ENCODE peak calls at places on chromosomes 13 and 19, in six cellular contexts. D, E, Z, G, B and A are unnamed samples.
A peak's percentile ranks its signal among the peaks of the same experiment; 100 is the strongest.

GRCh38 chr13:35770756-35771291 is 294.3 kb upstream of the MAB21L1 start:
- DNase-seq in D (no peak), B (no peak), E (no peak), Z (no peak), G (no peak), A (no peak)

GRCh38 chr19:38401148-38401547 is 1.7 kb upstream of the FAM98C start:
- DNase-seq in Z (peak; percentile 12), B (no peak), G (no peak), E (no peak), D (no peak), A (no peak)

GRCh38 chr13:59950201-59950730 is 213.5 kb downstream of the DIAPH3 start:
- DNase-seq in E (no peak), D (no peak), B (no peak), Z (no peak), G (no peak), A (no peak)

GRCh38 chr19:46069841-46070341 is 29.1 kb upstream of the IGFL4 start:
- DNase-seq in B (no peak), Z (peak; percentile 42), E (no peak), D (no peak), G (no peak), A (no peak)

GRCh38 chr19:41883463-41883820 is 458 bp downstream of the ARHGEF1 start:
- DNase-seq in Z (no peak), E (no peak), B (no peak), G (no peak), D (no peak), A (no peak)

GRCh38 chr19:50535672-50536071 is 22.0 kb upstream of the ASPDH start:
- DNase-seq in B (no peak), Z (no peak), G (no peak), E (no peak), D (no peak), A (no peak)

GRCh38 chr13:113109151-113110047 is 3.8 kb downstream of the F7 start:
- DNase-seq in E (no peak), G (no peak), Z (no peak), B (peak; percentile 42), D (peak; percentile 74), A (no peak)

GRCh38 chr13:48018637-48019036 is 17.6 kb upstream of the SUCLA2 start:
- DNase-seq in B (no peak), E (no peak), Z (no peak), D (no peak), G (no peak), A (no peak)

GRCh38 chr19:48501961-48502719 is 9.5 kb downstream of the LMTK3 start:
- DNase-seq in D (peak; percentile 96), Z (peak; percentile 86), B (peak; percentile 100), E (peak; percentile 59), G (peak; percentile 95), A (peak; percentile 99)

GRCh38 chr19:14102102-14102696 is 11.6 kb upstream of the SAMD1 start:
- DNase-seq in Z (no peak), E (no peak), D (no peak), B (no peak), G (no peak), A (no peak)

GRCh38 chr19:45591004-45591637 is 6.5 kb upstream of the OPA3 start:
- DNase-seq in E (no peak), G (peak; percentile 80), B (peak; percentile 84), Z (peak; percentile 64), D (peak; percentile 81), A (no peak)

GRCh38 chr13:106496072-106496997 is 39.1 kb downstream of the EFNB2 start:
- DNase-seq in B (no peak), G (no peak), E (no peak), D (no peak), Z (no peak), A (no peak)

GRCh38 chr19:3365447-3366103 is 808 bp upstream of the NFIC start:
- DNase-seq in G (no peak), E (no peak), D (no peak), B (no peak), Z (no peak), A (peak; percentile 40)
- TF ChIP-seq ATF3 in G (no peak), E (no peak), D (no peak), B (no peak), Z (no peak), A (no peak)

GRCh38 chr19:19542507-19542906 is 4.4 kb downstream of the CILP2 start:
- DNase-seq in G (no peak), D (no peak), B (no peak), Z (no peak), E (no peak), A (no peak)
- TF ChIP-seq ATF3 in G (no peak), D (no peak), B (no peak), Z (no peak), E (no peak), A (no peak)

GRCh38 chr13:91133941-91134772 is 213.3 kb upstream of the MIR17HG start:
- DNase-seq in B (peak; percentile 36), G (peak; percentile 93), E (no peak), D (no peak), Z (peak; percentile 63), A (peak; percentile 45)
- TF ChIP-seq ATF3 in B (no peak), G (no peak), E (no peak), D (no peak), Z (no peak), A (no peak)

DNA sequence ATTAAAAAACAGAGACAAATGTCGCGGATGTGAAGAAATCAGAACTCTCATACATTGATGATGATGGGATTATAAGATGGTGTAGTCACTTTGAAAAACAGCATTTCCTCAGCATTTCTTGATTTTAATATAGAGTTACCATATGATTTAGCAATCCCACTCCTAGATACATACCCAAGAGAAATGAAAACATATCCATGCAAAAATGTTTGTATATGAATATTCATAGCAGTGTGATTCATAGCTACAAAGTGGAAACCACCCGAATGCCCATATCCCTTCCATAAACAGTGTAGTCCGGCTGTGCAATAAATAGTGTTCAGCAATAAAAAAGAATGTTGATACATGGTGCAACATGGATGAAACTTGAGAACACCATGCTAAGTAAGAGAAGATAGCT is 44.6 kb downstream of the DPY19L3 start:
- DNase-seq in E (no peak), B (no peak), G (no peak), D (no peak), Z (no peak), A (no peak)
- TF ChIP-seq ATF3 in E (no peak), B (no peak), G (no peak), D (no peak), Z (no peak), A (no peak)

GRCh38 chr19:29598036-29598435 is 8.0 kb upstream of the POP4 start:
- DNase-seq in G (no peak), Z (no peak), D (no peak), E (no peak), B (no peak), A (no peak)

GRCh38 chr19:29596080-29596479 is 10.0 kb upstream of the POP4 start:
- DNase-seq in G (no peak), D (no peak), B (no peak), E (no peak), Z (no peak), A (no peak)

GRCh38 chr19:29593869-29594268 is 12.2 kb upstream of the POP4 start:
- DNase-seq in E (no peak), B (no peak), G (no peak), D (no peak), Z (no peak), A (no peak)

GRCh38 chr19:29598496-29598895 is 7.6 kb upstream of the POP4 start:
- DNase-seq in E (no peak), G (no peak), B (no peak), D (no peak), Z (no peak), A (no peak)

DNA sequence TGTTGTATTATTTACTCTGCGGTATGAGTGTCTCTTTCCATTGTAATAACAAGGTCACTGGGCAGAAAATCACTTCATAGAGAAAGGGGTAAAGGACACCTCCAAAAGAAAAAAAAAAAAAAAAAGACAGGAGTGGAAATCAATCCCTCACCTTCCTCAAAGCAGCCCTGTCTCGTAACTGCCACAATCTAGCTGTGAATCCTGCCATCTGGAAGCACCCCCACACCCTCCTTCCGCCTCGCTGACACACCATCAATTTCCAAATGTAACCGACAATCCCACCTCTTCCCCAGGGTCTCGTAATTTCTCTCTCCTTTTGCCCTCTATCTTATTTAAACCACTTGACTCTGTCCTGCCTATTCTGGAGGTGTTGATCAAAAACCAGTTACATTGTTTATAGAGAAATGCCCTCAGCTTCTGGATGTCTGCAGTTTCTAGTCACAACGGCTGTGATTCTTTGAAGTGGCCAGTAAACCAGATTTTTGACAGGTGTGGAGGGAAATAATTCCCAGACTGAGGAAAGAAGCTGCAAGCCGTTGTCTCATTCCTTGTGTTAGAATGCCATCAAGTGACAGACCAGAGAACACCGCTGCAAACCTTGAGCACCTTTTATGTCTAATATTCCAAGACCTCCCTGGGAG is 9.1 kb upstream of the POP4 start:
- DNase-seq in Z (peak; percentile 9), G (no peak), E (no peak), D (no peak), B (no peak), A (no peak)
- TF ChIP-seq ATF3 in Z (no peak), G (no peak), E (no peak), D (no peak), B (no peak), A (no peak)

DNA sequence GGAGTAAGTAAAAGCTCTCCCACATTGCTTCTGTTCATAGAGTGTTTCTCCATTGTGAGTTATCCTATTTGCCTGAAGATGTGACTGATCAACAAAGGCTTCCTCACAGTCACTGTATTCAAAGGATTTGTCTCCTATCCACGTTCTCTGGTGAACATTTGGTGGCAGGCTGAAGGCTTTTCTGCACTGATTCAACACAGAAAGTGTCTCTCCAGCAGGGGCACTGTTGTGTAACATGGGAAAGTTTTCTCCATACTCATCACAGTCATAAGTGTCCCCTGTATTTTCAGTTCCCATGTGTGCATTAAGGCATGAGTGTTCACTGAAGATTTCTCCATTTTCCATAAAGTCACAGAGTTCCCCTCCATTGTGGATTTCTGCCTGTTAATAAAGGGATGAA is 17.6 kb downstream of the ZNF121 start:
- DNase-seq in Z (no peak), E (no peak), D (no peak), G (peak; percentile 22), B (no peak), A (no peak)
- TF ChIP-seq ATF3 in Z (no peak), E (no peak), D (no peak), G (no peak), B (no peak), A (no peak)

GRCh38 chr19:11324079-11324661 is 15.3 kb downstream of the RAB3D start:
- DNase-seq in E (peak; percentile 71), D (no peak), Z (peak; percentile 86), G (no peak), B (no peak), A (no peak)
- TF ChIP-seq ATF3 in E (no peak), D (no peak), Z (no peak), G (no peak), B (no peak), A (no peak)

DNA sequence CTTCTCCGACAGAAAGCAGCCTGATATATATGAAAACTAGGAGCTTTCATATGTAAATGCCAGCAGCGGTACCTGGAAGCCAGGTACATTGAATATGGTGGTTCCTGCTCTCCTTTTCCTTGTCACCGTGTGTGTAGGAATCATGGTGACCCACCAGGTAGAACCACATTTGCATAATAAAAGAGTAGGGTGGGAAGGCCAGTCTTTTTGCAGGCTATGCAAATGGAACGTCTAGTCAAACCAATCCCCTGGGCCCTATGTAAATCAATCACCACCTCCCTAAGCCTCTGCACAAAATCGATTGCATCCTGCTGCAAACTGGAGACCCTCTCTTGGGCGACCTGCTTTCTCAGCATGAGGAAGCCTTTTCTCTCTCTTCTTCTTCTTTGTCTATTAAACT is 22.2 kb upstream of the ZNF181 start:
- DNase-seq in Z (no peak), D (no peak), B (no peak), E (no peak), G (no peak), A (no peak)
- TF ChIP-seq ATF3 in Z (no peak), D (no peak), B (no peak), E (no peak), G (no peak), A (no peak)